ENCODE peak calls at places on chromosomes 4 and X, in four cellular contexts. M is ovary; X is CD8-positive, alpha-beta T cell; R is lower lobe of right lung. H is an unnamed sample. For H3K4me1 and H3K9me3, the result is how much of the 10 kb centered on the place peaks cover.

GRCh38 chr4:158729716-158730559 is 6.7 kb upstream of the PPID start:
- DNase-seq in M (peak), X (peak), R (no peak), H (no peak)

GRCh38 chr4:168917150-168917779 is 92.8 kb downstream of the CBR4 start:
- DNase-seq in M (no peak), X (no peak), R (no peak), H (no peak)

GRCh38 chr4:108813261-108813660 is 50.4 kb upstream of the ETNPPL start:
- DNase-seq in M (no peak), X (no peak), R (no peak), H (no peak)

GRCh38 chr4:6582889-6583504 is 8.0 kb downstream of the MAN2B2 start:
- DNase-seq in M (no peak), X (no peak), R (no peak), H (no peak)

GRCh38 chr4:185535818-185536729 is 767 bp upstream of the PDLIM3 start:
- DNase-seq in M (peak), X (no peak), R (no peak), H (no peak)

GRCh38 chr4:2934077-2934812 is 29.0 kb downstream of the NOP14 start:
- DNase-seq in M (peak), X (no peak), R (peak), H (peak)

GRCh38 chr4:99822734-99823133 is 6.1 kb downstream of the DAPP1 start:
- DNase-seq in M (no peak), X (no peak), R (no peak), H (no peak)

GRCh38 chr4:177125656-177126055 is 184.0 kb upstream of the NEIL3 start:
- DNase-seq in M (no peak), X (no peak), R (no peak), H (no peak)

GRCh38 chr4:177190995-177191568 is 118.6 kb upstream of the NEIL3 start:
- DNase-seq in M (no peak), X (no peak), R (no peak), H (no peak)

DNA sequence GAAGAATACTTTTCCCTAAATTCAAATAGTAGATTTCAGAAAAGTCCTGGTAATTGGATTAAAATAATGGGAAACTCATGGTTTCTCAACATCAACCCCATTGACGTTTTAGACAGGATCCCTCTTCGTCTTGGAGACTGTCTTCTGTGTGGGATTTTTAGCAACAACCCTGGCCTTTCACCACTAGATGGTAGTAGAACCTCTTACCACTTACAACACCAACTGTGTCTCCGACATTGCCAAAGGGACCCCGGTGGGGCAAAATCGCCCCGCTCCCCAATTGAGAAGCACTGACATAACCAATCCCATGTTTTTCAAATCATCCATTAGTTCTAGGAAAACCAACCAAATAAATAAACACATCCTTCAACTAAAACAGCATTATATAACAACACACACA is 16.9 kb upstream of the ANOS1 start:
- DNase-seq in M (no peak), X (no peak), R (no peak), H (no peak)
- TF ChIP-seq CTCF in M (peak), X (peak), R (peak), H (peak)

GRCh38 chr4:173735055-173735454 is 205.0 kb upstream of the HAND2 start:
- DNase-seq in M (no peak), X (no peak), R (no peak), H (no peak)
- H3K4me1 ChIP-seq in M (under half), X (under half), R (under half), H (under half)

GRCh38 chr4:173666-174314 is 49.5 kb downstream of the ZNF718 start:
- DNase-seq in M (no peak), X (no peak), R (no peak), H (no peak)

GRCh38 chr4:176995-177394 is 52.7 kb downstream of the ZNF718 start:
- DNase-seq in M (no peak), X (no peak), R (no peak), H (no peak)

DNA sequence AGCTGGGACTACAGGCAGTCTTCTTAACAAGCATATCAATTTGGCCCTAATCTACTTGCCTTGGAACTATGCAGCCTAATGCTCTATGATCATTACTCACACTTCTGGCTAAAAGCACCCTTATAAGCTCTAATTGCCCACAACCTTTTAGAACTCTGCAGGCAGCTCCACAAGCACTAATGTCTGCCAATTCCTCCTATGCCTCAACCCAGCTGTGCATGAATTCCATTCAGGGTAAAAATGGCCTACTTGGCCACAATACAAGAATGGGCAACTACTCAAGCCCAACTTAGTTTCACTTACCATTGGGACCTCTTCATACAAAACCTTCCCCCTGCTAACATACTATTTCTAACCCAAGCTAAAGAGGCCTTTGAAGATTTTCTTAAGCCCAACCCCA is 51.7 kb downstream of the ZNF718 start:
- DNase-seq in M (no peak), X (no peak), R (no peak), H (no peak)
- H3K9me3 ChIP-seq in M (under half), X (under half), R (half or more), H (under half)

GRCh38 chrX:8453619-8454018 is 11.0 kb upstream of the VCX3B start:
- DNase-seq in M (no peak), X (no peak), R (no peak), H (no peak)

GRCh38 chrX:8455600-8455999 is 9.0 kb upstream of the VCX3B start:
- DNase-seq in M (no peak), X (no peak), R (no peak), H (no peak)
- TF ChIP-seq CTCF in M (no peak), X (no peak), R (no peak), H (peak)